ENCODE peak calls at places on chromosomes 4 and X, in six cellular contexts. S, Z, B, W, I and K are unnamed samples.

GRCh38 chr4:32022071-32022470 is 1301.9 kb downstream of the PCDH7 start:
- DNase-seq in I (no peak), W (no peak), Z (no peak), B (no peak), S (no peak), K (no peak)

GRCh38 chrX:100928660-100929613 is at the start of gene XKRX:
- DNase-seq in I (peak), B (no peak), Z (peak), W (peak), S (peak), K (peak)

GRCh38 chrX:135345328-135345645 is 36.0 kb downstream of the ETDC start:
- DNase-seq in S (no peak), W (no peak), B (peak), I (no peak), Z (no peak), K (peak)

GRCh38 chr4:76200771-76201224 is 12.8 kb downstream of the SCARB2 start:
- DNase-seq in B (peak), I (no peak), Z (no peak), S (no peak), W (no peak), K (no peak)

GRCh38 chr4:77184961-77185360 is 28.0 kb downstream of the CCNG2 start:
- DNase-seq in B (no peak), S (no peak), Z (no peak), W (no peak), I (no peak), K (no peak)

GRCh38 chr4:153267013-153267412 is 62.8 kb downstream of the TRIM2 start:
- DNase-seq in S (no peak), B (no peak), Z (no peak), I (no peak), W (no peak), K (no peak)

GRCh38 chrX:19303216-19303880 is 40.4 kb upstream of the PDHA1 start:
- DNase-seq in S (no peak), Z (no peak), I (no peak), B (no peak), W (no peak), K (no peak)

GRCh38 chrX:72238183-72238582 is 644 bp downstream of the ERCC6L start:
- DNase-seq in Z (no peak), I (no peak), W (no peak), S (no peak), B (no peak), K (no peak)

GRCh38 chr4:89797117-89797516 is 39.8 kb downstream of the SNCA start:
- DNase-seq in I (no peak), S (no peak), W (peak), B (no peak), Z (no peak), K (no peak)

GRCh38 chrX:149937881-149938426 is 337 bp downstream of the EOLA2 start:
- DNase-seq in I (no peak), B (no peak), S (no peak), W (no peak), Z (no peak), K (peak)

GRCh38 chrX:485368-485767 is 98.7 kb upstream of the PPP2R3B start:
- DNase-seq in B (no peak), Z (no peak), W (no peak), S (no peak), I (no peak), K (no peak)

GRCh38 chr4:5142726-5143125 is 91.4 kb downstream of the STK32B start:
- DNase-seq in W (no peak), I (no peak), S (no peak), B (no peak), Z (peak), K (no peak)

GRCh38 chr4:74006009-74006476 is 7.6 kb upstream of the CXCL5 start:
- DNase-seq in S (no peak), W (no peak), Z (no peak), I (no peak), B (no peak), K (no peak)

GRCh38 chr4:26812049-26812729 is 48.5 kb upstream of the STIM2 start:
- DNase-seq in S (peak), B (no peak), W (no peak), Z (no peak), I (no peak), K (no peak)

GRCh38 chr4:78357122-78357521 is 194.4 kb upstream of the ANXA3 start:
- DNase-seq in S (no peak), I (no peak), B (no peak), Z (no peak), W (no peak), K (no peak)

GRCh38 chr4:53508446-53508845 is 82.8 kb downstream of the LNX1 start:
- DNase-seq in W (no peak), S (no peak), B (no peak), Z (no peak), I (no peak), K (no peak)

GRCh38 chr4:127012549-127012948 is 620.2 kb upstream of the INTU start:
- DNase-seq in S (no peak), W (no peak), B (peak), Z (no peak), I (no peak), K (no peak)

GRCh38 chr4:26235500-26235899 is 85.3 kb upstream of the RBPJ start:
- DNase-seq in I (no peak), W (peak), Z (no peak), B (peak), S (no peak), K (no peak)

GRCh38 chr4:185004562-185005208 is 13.6 kb upstream of the HELT start:
- DNase-seq in S (no peak), B (peak), W (no peak), Z (no peak), I (no peak), K (peak)

GRCh38 chrX:39309018-39309620 is 507.9 kb downstream of the MID1IP1 start:
- DNase-seq in S (peak), B (peak), I (peak), W (no peak), Z (no peak), K (peak)

GRCh38 chr4:130524057-130524456 is 1428.1 kb downstream of the C4orf33 start:
- DNase-seq in I (no peak), W (no peak), Z (no peak), S (no peak), B (no peak), K (no peak)

GRCh38 chrX:25204182-25204581 is 188.4 kb upstream of the ARX start:
- DNase-seq in W (no peak), Z (no peak), S (no peak), I (no peak), B (no peak), K (no peak)

GRCh38 chr4:41209187-41209586 is 5.2 kb downstream of the APBB2 start:
- DNase-seq in S (no peak), B (no peak), I (no peak), W (peak), Z (no peak), K (no peak)

GRCh38 chr4:6561706-6562371 is 13.2 kb upstream of the MAN2B2 start:
- DNase-seq in S (no peak), I (no peak), B (no peak), Z (no peak), W (no peak), K (no peak)

GRCh38 chr4:114807759-114808404 is 209.3 kb downstream of the UGT8 start:
- DNase-seq in Z (peak), W (peak), I (peak), S (peak), B (no peak), K (no peak)

GRCh38 chrX:104469771-104470170 is 96.2 kb upstream of the IL1RAPL2 start:
- DNase-seq in B (no peak), I (no peak), W (no peak), Z (no peak), S (no peak), K (no peak)

GRCh38 chrX:155966876-155967275 is 30.6 kb upstream of the IL9R start:
- DNase-seq in Z (peak), W (no peak), S (peak), B (peak), I (no peak), K (no peak)

GRCh38 chr4:82044141-82044993 is 329.4 kb downstream of the HNRNPD start:
- DNase-seq in W (peak), S (no peak), B (peak), I (no peak), Z (no peak), K (peak)

GRCh38 chr4:26330946-26331345 is 10.1 kb downstream of the RBPJ start:
- DNase-seq in I (no peak), Z (no peak), S (no peak), W (no peak), B (peak), K (no peak)

GRCh38 chrX:12685541-12685940 is 105.7 kb upstream of the PRPS2 start:
- DNase-seq in W (no peak), S (no peak), B (no peak), Z (no peak), I (no peak), K (no peak)

GRCh38 chr4:1859389-1859753 is 3.4 kb upstream of the LETM1 start:
- DNase-seq in I (no peak), B (no peak), W (no peak), Z (no peak), S (no peak), K (no peak)